ENCODE peak calls at places on chromosomes 1 and 21, in four cellular contexts. F is HFF-Myc, H is NCI-H1092, D is foreskin melanocyte. C is an unnamed sample.

GRCh38 chr1:203531063-203531462 is 37.1 kb downstream of the OPTC start:
- DNase-seq in H (no peak), F (no peak), D (no peak), C (no peak)

GRCh38 chr21:37270576-37271365 is 3.6 kb upstream of the VPS26C start:
- DNase-seq in D (no peak), F (no peak), H (no peak), C (no peak)

GRCh38 chr1:25695991-25696330 is 79.4 kb downstream of the MAN1C1 start:
- DNase-seq in F (no peak), H (no peak), D (no peak), C (no peak)

GRCh38 chr1:26372039-26372438 is 511 bp downstream of the ZNF683 start:
- DNase-seq in F (no peak), D (no peak), H (no peak), C (no peak)

GRCh38 chr1:8157765-8158164 is 131.7 kb upstream of the ERRFI1 start:
- DNase-seq in H (no peak), F (no peak), D (no peak), C (no peak)

GRCh38 chr1:215606564-215607168 is 39.6 kb downstream of the KCTD3 start:
- DNase-seq in F (no peak), D (no peak), H (no peak), C (no peak)

GRCh38 chr1:212485895-212486590 is 53.3 kb downstream of the NENF start:
- DNase-seq in H (peak), F (peak), D (no peak), C (no peak)

GRCh38 chr21:34268493-34268892 is 95.3 kb upstream of the KCNE2 start:
- DNase-seq in H (no peak), D (no peak), F (no peak), C (no peak)

GRCh38 chr1:60425528-60425927 is 352.0 kb upstream of the C1orf87 start:
- DNase-seq in F (peak), H (no peak), D (no peak), C (no peak)

GRCh38 chr1:165257969-165258459 is 98.5 kb downstream of the LMX1A start:
- DNase-seq in D (peak), F (peak), H (peak), C (peak)

GRCh38 chr1:63148825-63149645 is 173.3 kb upstream of the FOXD3 start:
- DNase-seq in D (peak), F (peak), H (no peak), C (peak)

GRCh38 chr1:239899747-239900146 is 191.9 kb upstream of the FMN2 start:
- DNase-seq in F (no peak), H (no peak), D (no peak), C (no peak)

GRCh38 chr1:189374816-189375215 is 1102.8 kb downstream of the BRINP3 start:
- DNase-seq in H (no peak), F (no peak), D (peak), C (peak)

GRCh38 chr1:31930827-31931226 is 7.3 kb downstream of the PTP4A2 start:
- DNase-seq in F (no peak), D (no peak), H (no peak), C (no peak)

GRCh38 chr1:109201123-109201703 is 12.5 kb upstream of the SARS1 start:
- DNase-seq in F (peak), D (peak), H (no peak), C (peak)

GRCh38 chr1:53621144-53621543 is 117.8 kb downstream of the GLIS1 start:
- DNase-seq in H (no peak), F (no peak), D (no peak), C (no peak)

GRCh38 chr1:40404670-40405462 is 31.3 kb downstream of the SMAP2 start:
- DNase-seq in D (peak), H (peak), F (peak), C (peak)

GRCh38 chr1:27968692-27969091 is 8.9 kb downstream of the XKR8 start:
- DNase-seq in H (no peak), D (peak), F (peak), C (no peak)

GRCh38 chr1:234486858-234487830 is 8.2 kb upstream of the TARBP1 start:
- DNase-seq in D (peak), F (peak), H (no peak), C (peak)

GRCh38 chr1:36947384-36947783 is 86.9 kb downstream of the GRIK3 start:
- DNase-seq in H (no peak), D (no peak), F (no peak), C (no peak)

GRCh38 chr1:25117233-25117823 is 115.0 kb downstream of the SYF2 start:
- DNase-seq in F (no peak), D (no peak), H (no peak), C (no peak)

GRCh38 chr1:54806931-54807611 is 5.9 kb upstream of the TTC22 start:
- DNase-seq in F (no peak), H (no peak), D (no peak), C (no peak)

GRCh38 chr1:161933592-161934277 is 89.9 kb downstream of the OLFML2B start:
- DNase-seq in H (no peak), D (no peak), F (no peak), C (no peak)

GRCh38 chr1:54296666-54297065 is 96.7 kb downstream of the MRPL37 start:
- DNase-seq in H (no peak), D (no peak), F (no peak), C (no peak)

GRCh38 chr1:243796016-243796415 is 54.0 kb downstream of the AKT3 start:
- DNase-seq in D (no peak), F (no peak), H (no peak), C (no peak)

GRCh38 chr1:239654998-239655397 is 268.6 kb downstream of the CHRM3 start:
- DNase-seq in F (no peak), D (no peak), H (no peak), C (no peak)

GRCh38 chr1:100034465-100034864 is 64.7 kb downstream of the SLC35A3 start:
- DNase-seq in F (no peak), H (no peak), D (no peak), C (peak)

GRCh38 chr1:175808573-175808972 is 65.2 kb upstream of the TNR start:
- DNase-seq in D (no peak), H (no peak), F (no peak), C (no peak)

GRCh38 chr1:16158025-16158424 is 2.2 kb upstream of the EPHA2 start:
- DNase-seq in F (no peak), H (no peak), D (peak), C (no peak)

GRCh38 chr21:25809013-25809412 is 74.2 kb downstream of the GABPA start:
- DNase-seq in H (no peak), D (no peak), F (no peak), C (no peak)

GRCh38 chr1:154616659-154617345 is 8.8 kb upstream of the ADAR start:
- DNase-seq in D (no peak), F (no peak), H (no peak), C (no peak)

GRCh38 chr1:154497026-154497806 is 4.8 kb upstream of the TDRD10 start:
- DNase-seq in F (no peak), D (no peak), H (no peak), C (no peak)

GRCh38 chr1:12662556-12662955 is 18.7 kb downstream of the AADACL4 start:
- DNase-seq in F (no peak), D (no peak), H (no peak), C (no peak)

GRCh38 chr1:41643422-41643821 is 158.9 kb upstream of the EDN2 start:
- DNase-seq in F (no peak), D (no peak), H (no peak), C (no peak)

GRCh38 chr1:87478231-87478630 is 149.6 kb downstream of the LMO4 start:
- DNase-seq in F (peak), H (no peak), D (no peak), C (peak)

GRCh38 chr1:87956072-87956471 is 627.4 kb downstream of the LMO4 start:
- DNase-seq in F (peak), H (no peak), D (no peak), C (peak)

GRCh38 chr1:31834501-31834900 is 18.7 kb upstream of the SPOCD1 start:
- DNase-seq in H (no peak), D (no peak), F (no peak), C (no peak)